ENCODE peak calls at places on chromosomes 4 and X, in nine cellular contexts. U is NCI-H526, M is caudate nucleus, O is astrocyte of the hippocampus, H is NCI-H2171 treated with DMSO at 0.1 percent for 48 hours, V is GM13976, B is neural crest cell, P is activated T-cell treated with anti-CD3 and anti-CD28 coated beads for 1 hour, Z is fibroblast of mammary gland. I is an unnamed sample.
A peak's percentile ranks its signal among the peaks of the same experiment; 100 is the strongest.

GRCh38 chr4:41122775-41123174 is 91.6 kb downstream of the APBB2 start:
- DNase-seq in O (no peak), M (no peak), H (no peak), B (no peak), U (peak; percentile 45), Z (no peak), V (no peak), P (no peak), I (peak; percentile 54)

GRCh38 chrX:130171446-130172126 is at the start of gene RAB33A:
- DNase-seq in H (peak; percentile 37), M (peak; percentile 63), O (peak; percentile 42), P (peak; percentile 27), Z (no peak), U (peak; percentile 54), B (peak; percentile 23), V (peak; percentile 50), I (peak; percentile 42)

GRCh38 chrX:77448170-77448569 is 981 bp downstream of the FGF16 start:
- DNase-seq in V (peak; percentile 22), B (no peak), Z (no peak), O (no peak), H (no peak), U (no peak), M (no peak), P (no peak), I (peak; percentile 27)

GRCh38 chr4:20603671-20604313 is 96.5 kb upstream of the PACRGL start:
- DNase-seq in B (no peak), Z (peak; percentile 84), H (no peak), O (peak; percentile 28), U (no peak), M (no peak), V (no peak), P (no peak), I (no peak)

GRCh38 chrX:107672955-107673378 is 44.7 kb downstream of the PRPS1 start:
- DNase-seq in U (peak; percentile 87), O (peak; percentile 80), M (peak; percentile 15), V (peak; percentile 68), Z (peak; percentile 90), H (peak; percentile 39), B (no peak), P (peak; percentile 54), I (peak; percentile 86)

GRCh38 chrX:43940811-43941210 is 32.4 kb downstream of the NDP start:
- DNase-seq in P (no peak), V (no peak), M (no peak), Z (peak; percentile 60), B (no peak), O (peak; percentile 67), U (no peak), H (no peak), I (peak; percentile 60)

GRCh38 chr4:110633358-110634319 is 10.8 kb upstream of the PITX2 start:
- DNase-seq in Z (no peak), V (no peak), U (no peak), P (no peak), M (no peak), O (no peak), B (no peak), H (no peak), I (no peak)

GRCh38 chr4:23855912-23856605 is 33.8 kb downstream of the PPARGC1A start:
- DNase-seq in O (peak; percentile 79), Z (peak; percentile 43), M (no peak), V (no peak), H (no peak), B (no peak), P (no peak), U (no peak), I (no peak)

GRCh38 chrX:750263-750662 is 119.7 kb downstream of the SHOX start:
- DNase-seq in V (no peak), O (no peak), P (no peak), B (no peak), Z (no peak), M (no peak), H (no peak), U (no peak), I (no peak)

GRCh38 chrX:120457766-120458180 is 11.3 kb downstream of the LAMP2 start:
- DNase-seq in Z (peak; percentile 92), P (no peak), M (no peak), H (no peak), V (peak; percentile 22), B (no peak), U (peak; percentile 21), O (peak; percentile 80), I (no peak)

GRCh38 chr4:2304321-2304876 is 42.5 kb upstream of the MXD4 start:
- DNase-seq in O (no peak), U (no peak), V (peak; percentile 14), B (no peak), M (no peak), Z (no peak), P (no peak), H (no peak), I (no peak)

GRCh38 chr4:72591547-72591946 is 22.5 kb upstream of the ADAMTS3 start:
- DNase-seq in B (no peak), P (no peak), H (no peak), V (no peak), M (no peak), U (no peak), Z (peak; percentile 47), O (no peak), I (no peak)

GRCh38 chr4:123674752-123675151 is 278.2 kb downstream of the SPRY1 start:
- DNase-seq in U (no peak), O (no peak), V (no peak), B (no peak), Z (no peak), M (no peak), H (no peak), P (no peak), I (no peak)

GRCh38 chr4:168888715-168889215 is 121.3 kb downstream of the CBR4 start:
- DNase-seq in H (peak; percentile 37), P (no peak), B (no peak), Z (no peak), O (no peak), M (no peak), U (no peak), V (no peak), I (no peak)